ENCODE peak calls at places on chromosome 17, in eight cellular contexts. One of them, this sample, is unnamed.

GRCh38 chr17:16282522-16282921 is 65.5 kb downstream of the PIGL start:
- DNase-seq in activated gamma-delta T cell treated with anti-CD3 and anti-CD28 coated beads, Interleukin-2, amount 50 U/mL, for 16 hours: no peak
- DNase-seq in hepatic stellate cell: peak; percentile 50
- DNase-seq in effector memory CD4-positive, alpha-beta T cell: no peak
- DNase-seq in H54: peak; percentile 59
- DNase-seq in neural progenitor cell: no peak
- DNase-seq in GM19239: no peak
- DNase-seq in neuronal stem cell: no peak
- DNase-seq in this sample: peak; percentile 88

GRCh38 chr17:43125133-43125966 is at the start of gene BRCA1:
- DNase-seq in activated gamma-delta T cell treated with anti-CD3 and anti-CD28 coated beads, Interleukin-2, amount 50 U/mL, for 16 hours: peak; percentile 90
- DNase-seq in hepatic stellate cell: peak; percentile 99
- DNase-seq in effector memory CD4-positive, alpha-beta T cell: peak; percentile 87
- DNase-seq in H54: peak; percentile 99
- DNase-seq in neural progenitor cell: peak; percentile 99
- DNase-seq in GM19239: peak; percentile 100
- DNase-seq in neuronal stem cell: peak; percentile 97
- DNase-seq in this sample: peak; percentile 97

GRCh38 chr17:231966-232807 is 50.7 kb upstream of the DOC2B start:
- DNase-seq in activated gamma-delta T cell treated with anti-CD3 and anti-CD28 coated beads, Interleukin-2, amount 50 U/mL, for 16 hours: no peak
- DNase-seq in hepatic stellate cell: no peak
- DNase-seq in effector memory CD4-positive, alpha-beta T cell: no peak
- DNase-seq in H54: no peak
- DNase-seq in neural progenitor cell: no peak
- DNase-seq in GM19239: no peak
- DNase-seq in neuronal stem cell: no peak
- DNase-seq in this sample: no peak

GRCh38 chr17:75366432-75366831 is 39.0 kb downstream of the GRB2 start:
- DNase-seq in activated gamma-delta T cell treated with anti-CD3 and anti-CD28 coated beads, Interleukin-2, amount 50 U/mL, for 16 hours: no peak
- DNase-seq in hepatic stellate cell: no peak
- DNase-seq in effector memory CD4-positive, alpha-beta T cell: no peak
- DNase-seq in H54: no peak
- DNase-seq in neural progenitor cell: no peak
- DNase-seq in GM19239: no peak
- DNase-seq in neuronal stem cell: no peak
- DNase-seq in this sample: no peak

GRCh38 chr17:78962345-78962983 is 17.3 kb downstream of the LGALS3BP start:
- DNase-seq in activated gamma-delta T cell treated with anti-CD3 and anti-CD28 coated beads, Interleukin-2, amount 50 U/mL, for 16 hours: no peak
- DNase-seq in hepatic stellate cell: peak; percentile 49
- DNase-seq in effector memory CD4-positive, alpha-beta T cell: no peak
- DNase-seq in H54: no peak
- DNase-seq in neural progenitor cell: no peak
- DNase-seq in GM19239: no peak
- DNase-seq in neuronal stem cell: no peak
- DNase-seq in this sample: peak; percentile 65

GRCh38 chr17:64148017-64148631 is 18.2 kb upstream of the ERN1 start:
- DNase-seq in activated gamma-delta T cell treated with anti-CD3 and anti-CD28 coated beads, Interleukin-2, amount 50 U/mL, for 16 hours: no peak
- DNase-seq in hepatic stellate cell: no peak
- DNase-seq in effector memory CD4-positive, alpha-beta T cell: no peak
- DNase-seq in H54: no peak
- DNase-seq in neural progenitor cell: no peak
- DNase-seq in GM19239: no peak
- DNase-seq in neuronal stem cell: no peak
- DNase-seq in this sample: no peak

GRCh38 chr17:2054740-2055493 is at the start of gene HIC1:
- DNase-seq in activated gamma-delta T cell treated with anti-CD3 and anti-CD28 coated beads, Interleukin-2, amount 50 U/mL, for 16 hours: peak; percentile 69
- DNase-seq in hepatic stellate cell: peak; percentile 89
- DNase-seq in effector memory CD4-positive, alpha-beta T cell: peak; percentile 66
- DNase-seq in H54: peak; percentile 98
- DNase-seq in neural progenitor cell: peak; percentile 90
- DNase-seq in GM19239: peak; percentile 86
- DNase-seq in neuronal stem cell: peak; percentile 68
- DNase-seq in this sample: peak; percentile 92

GRCh38 chr17:79583475-79583874 is 27.4 kb downstream of the RBFOX3 start:
- DNase-seq in activated gamma-delta T cell treated with anti-CD3 and anti-CD28 coated beads, Interleukin-2, amount 50 U/mL, for 16 hours: no peak
- DNase-seq in hepatic stellate cell: no peak
- DNase-seq in effector memory CD4-positive, alpha-beta T cell: no peak
- DNase-seq in H54: no peak
- DNase-seq in neural progenitor cell: no peak
- DNase-seq in GM19239: no peak
- DNase-seq in neuronal stem cell: no peak
- DNase-seq in this sample: no peak

GRCh38 chr17:21193031-21193430 is 20.9 kb downstream of the TMEM11 start:
- DNase-seq in activated gamma-delta T cell treated with anti-CD3 and anti-CD28 coated beads, Interleukin-2, amount 50 U/mL, for 16 hours: no peak
- DNase-seq in hepatic stellate cell: no peak
- DNase-seq in effector memory CD4-positive, alpha-beta T cell: no peak
- DNase-seq in H54: no peak
- DNase-seq in neural progenitor cell: no peak
- DNase-seq in GM19239: no peak
- DNase-seq in neuronal stem cell: no peak
- DNase-seq in this sample: no peak

This sample was measured in foreskin fibroblast.